ENCODE peak calls at places on chromosomes 4 and X, in ten cellular contexts. R is fibroblast of lung, O is WTC11, T is endodermal cell, E is SK-N-SH, N is right atrium auricular region, S is GM13977, J is psoas muscle, L is thoracic aorta, Z is Calu3. V is an unnamed sample.

GRCh38 chr4:123597586-123597985 is 201.0 kb downstream of the SPRY1 start:
- DNase-seq in R (peak; percentile 17), O (no peak), T (no peak), E (no peak), N (no peak), S (no peak), J (no peak), L (no peak), Z (no peak), V (no peak)

GRCh38 chr4:78764498-78764961 is 11.6 kb upstream of the BMP2K start:
- DNase-seq in R (peak; percentile 65), O (no peak), T (no peak), E (no peak), N (no peak), S (no peak), J (no peak), L (no peak), Z (no peak), V (no peak)

GRCh38 chr4:35461931-35462659 is 782.2 kb downstream of the ARAP2 start:
- DNase-seq in R (no peak), O (peak; percentile 19), T (peak; percentile 59), E (no peak), N (no peak), S (no peak), J (no peak), L (no peak), Z (no peak), V (no peak)

GRCh38 chr4:187357045-187357643 is 633.5 kb upstream of the FAT1 start:
- DNase-seq in R (no peak), O (no peak), T (no peak), E (no peak), N (no peak), S (no peak), J (no peak), L (no peak), Z (no peak), V (no peak)

GRCh38 chr4:55303818-55304217 is 42.2 kb upstream of the SRD5A3 start:
- DNase-seq in R (peak; percentile 58), O (no peak), T (no peak), E (no peak), N (no peak), S (no peak), J (no peak), L (no peak), Z (peak; percentile 58), V (no peak)

GRCh38 chr4:81786063-81786763 is 314.5 kb upstream of the RASGEF1B start:
- DNase-seq in R (peak; percentile 30), O (no peak), T (no peak), E (no peak), N (no peak), S (no peak), J (no peak), L (no peak), Z (no peak), V (no peak)

GRCh38 chrX:92247076-92247475 is 467.9 kb downstream of the PCDH11X start:
- DNase-seq in R (peak; percentile 54), O (no peak), T (no peak), E (no peak), N (no peak), S (no peak), J (no peak), L (no peak), Z (no peak), V (no peak)

GRCh38 chr4:77007358-77008230 is 58.0 kb downstream of the SEPTIN11 start:
- DNase-seq in R (peak; percentile 75), O (no peak), T (no peak), E (no peak), N (peak; percentile 66), S (peak; percentile 33), J (no peak), L (no peak), Z (peak; percentile 34), V (peak; percentile 29)

GRCh38 chr4:174365018-174365587 is 81.4 kb downstream of the CEP44 start:
- DNase-seq in R (peak; percentile 61), O (no peak), T (no peak), E (peak; percentile 23), N (no peak), S (no peak), J (no peak), L (no peak), Z (peak; percentile 42), V (no peak)

GRCh38 chrX:68177542-68177941 is 255.8 kb downstream of the OPHN1 start:
- DNase-seq in R (peak; percentile 18), O (no peak), T (no peak), E (no peak), N (no peak), S (no peak), J (no peak), L (no peak), Z (no peak), V (no peak)

GRCh38 chrX:15436220-15436619 is 52.0 kb upstream of the VEGFD start:
- DNase-seq in R (peak; percentile 68), O (no peak), T (no peak), E (no peak), N (no peak), S (no peak), J (no peak), L (no peak), Z (no peak), V (no peak)

GRCh38 chr4:5386921-5387320 is 321.4 kb downstream of the EVC2 start:
- DNase-seq in R (no peak), O (no peak), T (no peak), E (no peak), N (no peak), S (no peak), J (no peak), L (no peak), Z (no peak), V (no peak)

GRCh38 chr4:5389756-5390155 is 318.6 kb downstream of the EVC2 start:
- DNase-seq in R (no peak), O (no peak), T (peak; percentile 59), E (no peak), N (no peak), S (no peak), J (no peak), L (no peak), Z (no peak), V (no peak)

GRCh38 chr4:5391492-5391891 is 316.9 kb downstream of the EVC2 start:
- DNase-seq in R (no peak), O (no peak), T (no peak), E (no peak), N (no peak), S (no peak), J (no peak), L (no peak), Z (no peak), V (no peak)

GRCh38 chr4:5385741-5386251 is 322.6 kb downstream of the EVC2 start:
- DNase-seq in R (no peak), O (no peak), T (no peak), E (no peak), N (no peak), S (no peak), J (no peak), L (no peak), Z (no peak), V (no peak)

GRCh38 chr4:5387457-5387856 is 320.9 kb downstream of the EVC2 start:
- DNase-seq in R (no peak), O (no peak), T (peak; percentile 53), E (no peak), N (no peak), S (no peak), J (no peak), L (no peak), Z (no peak), V (no peak)
- TF ChIP-seq CTCF in R (no peak), O (no peak), T (peak; percentile 51), E (no peak), N (no peak), S (no peak), J (no peak), L (no peak), Z (no peak), V (no peak)

GRCh38 chr4:15197005-15197404 is 194.7 kb downstream of the CPEB2 start:
- DNase-seq in R (peak; percentile 51), O (peak; percentile 15), T (peak; percentile 75), E (peak; percentile 35), N (no peak), S (no peak), J (no peak), L (no peak), Z (no peak), V (no peak)
- TF ChIP-seq CTCF in R (peak; percentile 39), O (no peak), T (peak; percentile 77), E (peak; percentile 38), N (no peak), S (peak; percentile 5), J (no peak), L (no peak), Z (no peak), V (no peak)

DNA sequence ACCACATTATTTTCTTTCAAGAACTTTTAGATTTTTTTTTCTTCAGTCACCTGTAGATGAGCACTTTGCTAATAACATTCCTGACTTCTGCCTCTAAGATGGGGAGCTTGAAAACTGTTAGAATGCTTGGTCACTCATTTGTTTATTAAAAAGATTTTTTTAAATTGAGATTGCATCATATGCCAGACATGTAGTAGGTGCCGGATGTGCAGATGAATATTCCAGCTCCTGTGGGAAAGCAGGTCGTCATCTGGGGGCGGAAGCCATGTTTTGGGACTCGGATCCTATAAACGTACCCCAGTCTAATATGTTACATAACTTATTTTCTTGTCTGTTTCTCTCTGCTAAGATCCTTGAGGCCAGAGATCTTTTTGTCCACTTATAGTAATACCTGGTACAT is 236.8 kb downstream of the ARHGAP10 start:
- DNase-seq in R (peak; percentile 23), O (no peak), T (no peak), E (no peak), N (no peak), S (no peak), J (no peak), L (no peak), Z (no peak), V (no peak)
- TF ChIP-seq CTCF in R (no peak), O (no peak), T (no peak), E (no peak), N (no peak), S (no peak), J (no peak), L (no peak), Z (no peak), V (no peak)

GRCh38 chr4:140053185-140053584 is 100.8 kb downstream of the MAML3 start:
- DNase-seq in R (no peak), O (no peak), T (peak; percentile 73), E (no peak), N (no peak), S (no peak), J (no peak), L (no peak), Z (no peak), V (no peak)

GRCh38 chr4:140049924-140050681 is 103.9 kb downstream of the MAML3 start:
- DNase-seq in R (peak; percentile 64), O (peak; percentile 61), T (peak; percentile 78), E (peak; percentile 61), N (no peak), S (peak; percentile 20), J (no peak), L (no peak), Z (no peak), V (peak; percentile 25)

GRCh38 chr4:140054861-140055260 is 99.1 kb downstream of the MAML3 start:
- DNase-seq in R (no peak), O (no peak), T (no peak), E (no peak), N (no peak), S (no peak), J (no peak), L (no peak), Z (no peak), V (no peak)

GRCh38 chr4:140049024-140049923 is 104.7 kb downstream of the MAML3 start:
- DNase-seq in R (peak; percentile 59), O (peak; percentile 55), T (peak; percentile 91), E (peak; percentile 62), N (no peak), S (peak; percentile 21), J (peak; percentile 21), L (no peak), Z (peak; percentile 26), V (peak; percentile 16)

GRCh38 chr4:140052050-140052449 is 101.9 kb downstream of the MAML3 start:
- DNase-seq in R (peak; percentile 58), O (peak; percentile 22), T (peak; percentile 75), E (no peak), N (no peak), S (peak; percentile 21), J (peak; percentile 21), L (no peak), Z (peak; percentile 42), V (peak; percentile 18)
- TF ChIP-seq CTCF in R (peak; percentile 50), O (peak; percentile 19), T (peak; percentile 83), E (peak; percentile 70), N (peak; percentile 32), S (peak; percentile 43), J (peak; percentile 52), L (peak; percentile 41), Z (no peak), V (peak; percentile 53)